ENCODE peak calls at places on chromosomes 4 and X, in four cellular contexts. U is cardiac muscle cell, G is GM23338, T is GM12865. O is an unnamed sample.

GRCh38 chr4:119623025-119623424 is 5.6 kb downstream of the PDE5A start:
- DNase-seq in U (peak), T (no peak), G (no peak), O (no peak)

GRCh38 chrX:65595460-65595876 is 60.9 kb upstream of the LAS1L start:
- DNase-seq in T (peak), G (peak), U (peak), O (peak)

GRCh38 chr4:1880332-1880731 is 9.1 kb downstream of the NSD2 start:
- DNase-seq in T (no peak), U (no peak), G (no peak), O (no peak)

GRCh38 chr4:152307669-152308068 is 228.2 kb downstream of the FBXW7 start:
- DNase-seq in G (peak), U (no peak), T (peak), O (no peak)

GRCh38 chr4:140756292-140757219 is at the start of gene TBC1D9:
- DNase-seq in G (peak), T (peak), U (peak), O (peak)

GRCh38 chr4:176845636-176846035 is 52.9 kb upstream of the VEGFC start:
- DNase-seq in T (no peak), G (no peak), U (no peak), O (no peak)

GRCh38 chrX:118802857-118803256 is 20.8 kb upstream of the ZCCHC12 start:
- DNase-seq in G (no peak), U (peak), T (no peak), O (no peak)

GRCh38 chr4:139903845-139904244 is 238.2 kb downstream of the MGST2 start:
- DNase-seq in U (no peak), G (no peak), T (no peak), O (no peak)

GRCh38 chr4:121243476-121243875 is 79.4 kb upstream of the TNIP3 start:
- DNase-seq in G (no peak), U (no peak), T (no peak), O (no peak)

GRCh38 chr4:57187241-57187640 is 77.1 kb upstream of the IGFBP7 start:
- DNase-seq in G (peak), T (no peak), U (peak), O (no peak)

DNA sequence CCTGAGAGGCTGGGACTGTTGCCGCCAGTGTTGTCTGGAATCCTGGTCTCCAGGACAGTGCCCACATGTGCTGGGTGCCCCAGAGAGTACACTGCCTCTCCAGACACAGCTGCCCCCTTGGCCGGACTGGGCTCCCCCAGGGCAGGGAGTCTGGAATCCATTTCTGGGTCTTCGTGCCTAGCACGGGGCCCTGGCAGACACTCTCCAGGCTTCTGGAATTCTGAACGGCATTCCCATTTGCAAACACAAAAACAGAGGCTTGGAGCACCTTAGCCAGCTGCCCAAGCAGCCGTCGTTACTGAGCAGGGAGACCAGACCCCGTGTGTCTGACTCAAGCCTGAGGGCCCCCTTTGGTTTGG is 20.8 kb downstream of the HMX1 start:
- DNase-seq in G (no peak), U (no peak), T (no peak), O (no peak)
- TF ChIP-seq CTCF in G (no peak), U (no peak), T (no peak), O (no peak)

GRCh38 chr4:38166082-38166481 is 205.9 kb downstream of the PTTG2 start:
- DNase-seq in U (no peak), T (no peak), G (peak), O (no peak)
- TF ChIP-seq CTCF in U (no peak), T (no peak), G (peak), O (no peak)

GRCh38 chrX:108177321-108177990 is 85.9 kb downstream of the ATG4A start:
- DNase-seq in G (peak), U (no peak), T (no peak), O (no peak)

GRCh38 chrX:108171671-108172070 is 80.1 kb downstream of the ATG4A start:
- DNase-seq in G (no peak), T (no peak), U (no peak), O (no peak)

GRCh38 chrX:108169768-108170167 is 78.2 kb downstream of the ATG4A start:
- DNase-seq in U (no peak), T (no peak), G (no peak), O (no peak)

GRCh38 chrX:108178099-108178498 is 86.5 kb downstream of the ATG4A start:
- DNase-seq in T (no peak), U (no peak), G (no peak), O (no peak)

DNA sequence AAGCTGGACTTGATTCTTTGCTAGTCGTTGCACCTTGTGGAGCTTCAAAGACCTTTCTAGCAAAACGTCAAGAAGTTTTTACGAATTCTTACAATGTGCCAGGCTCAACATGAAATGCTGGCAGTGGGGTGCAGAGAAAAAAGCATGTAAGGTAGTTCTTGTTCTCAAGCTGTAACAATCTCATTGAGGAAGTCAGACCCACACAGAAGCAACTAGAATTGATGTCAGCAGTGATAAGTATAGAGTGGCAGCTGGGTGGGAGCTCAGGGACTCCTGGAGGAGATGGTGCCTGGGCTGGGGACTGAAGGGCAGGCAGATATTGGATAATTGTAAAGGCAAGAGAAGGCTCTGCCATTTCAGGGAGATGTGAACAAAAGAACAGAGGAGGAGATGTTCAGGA is 82.3 kb downstream of the ATG4A start:
- DNase-seq in U (no peak), T (no peak), G (no peak), O (no peak)
- TF ChIP-seq CTCF in U (no peak), T (no peak), G (no peak), O (no peak)

GRCh38 chr4:13611283-13611842 is 16.2 kb downstream of the BOD1L1 start:
- DNase-seq in T (peak), U (peak), G (no peak), O (no peak)

GRCh38 chr4:13615162-13615561 is 12.4 kb downstream of the BOD1L1 start:
- DNase-seq in G (no peak), U (no peak), T (peak), O (no peak)

GRCh38 chr4:13616597-13616996 is 10.9 kb downstream of the BOD1L1 start:
- DNase-seq in T (no peak), U (no peak), G (no peak), O (no peak)

GRCh38 chr4:13617801-13618200 is 9.7 kb downstream of the BOD1L1 start:
- DNase-seq in T (no peak), U (no peak), G (no peak), O (no peak)

GRCh38 chr4:13612569-13612968 is 15.0 kb downstream of the BOD1L1 start:
- DNase-seq in G (peak), U (no peak), T (no peak), O (no peak)
- TF ChIP-seq CTCF in G (peak), U (no peak), T (no peak), O (no peak)

O was measured in thoracic aorta.